ENCODE peak calls at places on chromosomes 4 and X, in seven cellular contexts. V is upper lobe of right lung, A is left lung, D is ascending aorta, N is esophagus squamous epithelium, P is H9, W is gastrocnemius medialis. E is an unnamed sample.

GRCh38 chr4:15893967-15894366 is 44.6 kb downstream of the FGFBP1 start:
- DNase-seq in P (no peak), V (no peak), D (no peak), W (no peak), A (no peak), N (no peak), E (peak; percentile 99)

GRCh38 chrX:42996861-42997260 is 218.9 kb upstream of the PPP1R2C start:
- DNase-seq in W (no peak), N (no peak), A (no peak), P (no peak), V (no peak), D (no peak), E (no peak)

GRCh38 chrX:36436286-36436860 is 516.8 kb downstream of the CFAP47 start:
- DNase-seq in P (no peak), D (no peak), N (no peak), V (no peak), A (no peak), W (no peak), E (no peak)

GRCh38 chrX:150643271-150643670 is 49.9 kb upstream of the MTMR1 start:
- DNase-seq in D (no peak), W (no peak), N (no peak), A (no peak), V (no peak), P (no peak), E (no peak)

GRCh38 chr4:3862640-3863420 is 96.6 kb downstream of the ADRA2C start:
- DNase-seq in D (no peak), V (no peak), P (peak; percentile 97), W (no peak), A (no peak), N (no peak), E (no peak)

GRCh38 chr4:101931619-101932018 is 141.1 kb downstream of the BANK1 start:
- DNase-seq in V (no peak), D (no peak), N (no peak), P (no peak), W (no peak), A (no peak), E (no peak)

GRCh38 chrX:46686003-46686645 is 72.8 kb downstream of the SLC9A7 start:
- DNase-seq in V (no peak), D (no peak), P (peak; percentile 32), W (no peak), N (no peak), A (no peak), E (no peak)

GRCh38 chrX:150635952-150636351 is 57.2 kb upstream of the MTMR1 start:
- DNase-seq in D (no peak), A (no peak), N (no peak), W (no peak), V (no peak), P (no peak), E (peak; percentile 63)

GRCh38 chr4:107243141-107243779 is 207.1 kb upstream of the DKK2 start:
- DNase-seq in D (no peak), V (no peak), P (no peak), A (no peak), W (peak; percentile 14), N (no peak), E (no peak)

GRCh38 chr4:124997907-124998306 is 285.4 kb upstream of the ANKRD50 start:
- DNase-seq in D (no peak), W (no peak), A (no peak), P (no peak), N (no peak), V (no peak), E (no peak)
- H3K27ac ChIP-seq in D (no peak overlapping the region), W (no peak overlapping the region), A (no peak overlapping the region), P (no peak overlapping the region), N (no peak overlapping the region), V (no peak overlapping the region), E (no peak overlapping the region)

DNA sequence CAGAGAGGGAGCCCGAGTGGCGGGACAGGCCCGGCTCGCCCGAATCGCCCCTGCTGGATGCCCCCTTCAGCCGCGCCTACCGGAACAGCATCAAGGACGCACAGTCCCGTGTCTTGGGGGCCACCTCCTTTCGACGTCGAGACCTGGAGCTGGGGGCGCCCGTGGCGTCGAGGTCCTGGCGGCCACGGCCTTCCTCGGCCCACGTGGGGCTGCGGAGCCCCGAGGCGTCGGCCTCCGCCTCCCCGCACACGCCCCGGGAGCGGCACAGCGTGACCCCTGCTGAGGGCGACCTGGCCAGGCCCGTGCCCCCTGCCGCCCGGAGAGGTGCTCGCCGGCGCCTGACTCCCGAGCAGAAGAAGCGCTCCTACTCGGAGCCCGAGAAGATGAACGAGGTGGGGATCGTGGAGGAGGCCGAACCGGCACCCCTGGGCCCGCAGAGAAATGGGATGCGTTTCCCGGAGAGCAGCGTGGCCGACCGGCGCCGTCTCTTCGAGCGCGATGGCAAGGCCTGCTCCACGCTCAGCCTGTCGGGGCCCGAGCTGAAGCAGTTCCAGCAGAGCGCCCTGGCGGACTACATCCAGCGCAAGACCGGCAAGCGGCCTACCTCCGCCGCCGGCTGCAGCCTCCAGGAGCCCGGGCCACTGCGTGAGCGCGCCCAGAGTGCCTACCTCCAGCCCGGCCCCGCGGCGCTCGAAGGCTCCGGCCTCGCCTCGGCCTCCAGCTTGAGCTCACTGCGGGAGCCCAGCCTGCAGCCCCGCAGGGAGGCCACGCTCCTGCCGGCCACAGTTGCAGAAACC is 156.9 kb downstream of the SOWAHB start:
- DNase-seq in N (no peak), P (peak; percentile 52), W (no peak), A (no peak), D (no peak), V (peak; percentile 63), E (no peak)
- H3K4me1 ChIP-seq in N (no peaks in the 10 kb centered on the region), P (no peaks in the 10 kb centered on the region), W (no peaks in the 10 kb centered on the region), A (peaks cover 9% of the 10 kb centered on the region), D (peaks cover 19% of the 10 kb centered on the region), V (peaks cover 17% of the 10 kb centered on the region), E (peaks cover 21% of the 10 kb centered on the region)

GRCh38 chr4:176718881-176719280 is 73.8 kb downstream of the VEGFC start:
- DNase-seq in D (no peak), A (no peak), W (no peak), P (no peak), N (no peak), V (no peak), E (no peak)
- H3K27ac ChIP-seq in D (no peak overlapping the region), A (no peak overlapping the region), W (no peak overlapping the region), P (no peak overlapping the region), N (no peak overlapping the region), V (no peak overlapping the region), E (no peak overlapping the region)

GRCh38 chr4:52641853-52642563 is 17.1 kb downstream of the USP46 start:
- DNase-seq in A (no peak), D (no peak), V (no peak), W (no peak), N (no peak), P (no peak), E (peak; percentile 65)
- H3K4me1 ChIP-seq in A (peaks cover 2% of the 10 kb centered on the region), D (no peaks in the 10 kb centered on the region), V (peaks cover 14% of the 10 kb centered on the region), W (peaks cover 39% of the 10 kb centered on the region), N (peaks cover 24% of the 10 kb centered on the region), P (peaks cover 6% of the 10 kb centered on the region), E (peaks cover 27% of the 10 kb centered on the region)

DNA sequence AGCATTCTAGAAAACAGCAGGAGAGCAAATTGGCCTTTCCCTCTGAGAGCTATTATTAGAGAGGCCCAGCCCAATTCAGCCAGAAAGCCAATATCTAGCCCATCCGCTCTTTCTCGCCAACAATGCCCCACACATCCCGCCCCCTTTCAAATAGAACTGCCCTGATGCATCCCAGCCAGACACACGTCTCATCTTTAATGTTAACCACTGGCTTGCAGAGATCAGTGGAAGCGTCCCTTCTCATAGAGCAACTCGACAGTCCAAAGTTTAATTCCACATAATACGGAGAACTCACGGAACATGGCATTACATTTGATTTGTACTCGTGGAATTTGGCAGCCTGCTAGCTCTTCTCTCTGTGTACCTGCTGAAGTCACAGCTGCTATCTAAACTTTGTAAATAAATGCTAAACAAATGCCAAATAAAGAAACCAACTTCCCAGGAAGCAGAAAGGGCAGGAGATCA is 304.4 kb downstream of the DHX15 start:
- DNase-seq in V (no peak), A (no peak), W (no peak), D (no peak), P (no peak), N (no peak), E (no peak)
- H3K27ac ChIP-seq in V (no peak overlapping the region), A (no peak overlapping the region), W (peak overlapping the region; percentile 37), D (no peak overlapping the region), P (no peak overlapping the region), N (no peak overlapping the region), E (no peak overlapping the region)

GRCh38 chr4:152556283-152556682 is 20.4 kb upstream of the FBXW7 start:
- DNase-seq in N (no peak), W (no peak), V (no peak), D (no peak), P (no peak), A (no peak), E (no peak)
- H3K4me1 ChIP-seq in N (no peaks in the 10 kb centered on the region), W (no peaks in the 10 kb centered on the region), V (no peaks in the 10 kb centered on the region), D (no peaks in the 10 kb centered on the region), P (no peaks in the 10 kb centered on the region), A (no peaks in the 10 kb centered on the region), E (no peaks in the 10 kb centered on the region)

DNA sequence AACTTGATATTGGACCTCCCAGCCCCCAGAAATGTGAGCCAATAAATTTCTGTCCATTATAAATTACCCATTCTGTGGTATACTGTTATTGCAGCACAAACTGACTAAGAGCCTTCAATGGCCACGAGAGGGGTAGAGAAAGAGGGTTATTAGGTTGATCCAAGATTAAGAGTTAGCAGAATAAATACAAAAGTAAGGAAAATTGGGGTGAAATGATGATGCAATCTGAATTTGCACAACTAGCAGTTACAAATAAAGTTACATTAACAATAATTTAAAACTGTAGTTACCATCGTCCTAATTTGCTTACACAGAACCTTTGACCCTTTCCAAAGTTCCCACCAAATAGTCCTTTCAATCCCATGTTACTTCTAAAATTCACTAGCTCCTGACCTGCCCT is 54.2 kb downstream of the F8 start:
- DNase-seq in D (no peak), A (no peak), W (no peak), N (no peak), P (no peak), V (no peak), E (no peak)
- H3K27ac ChIP-seq in D (no peak overlapping the region), A (no peak overlapping the region), W (no peak overlapping the region), N (no peak overlapping the region), P (no peak overlapping the region), V (no peak overlapping the region), E (no peak overlapping the region)

GRCh38 chr4:143354990-143355389 is 18.3 kb downstream of the GAB1 start:
- DNase-seq in P (no peak), W (no peak), V (no peak), N (no peak), D (no peak), A (no peak), E (no peak)
- H3K4me1 ChIP-seq in P (peaks cover 13% of the 10 kb centered on the region), W (peaks cover 88% of the 10 kb centered on the region), V (peaks cover 78% of the 10 kb centered on the region), N (peaks cover 69% of the 10 kb centered on the region), D (peaks cover 26% of the 10 kb centered on the region), A (peaks cover 56% of the 10 kb centered on the region), E (peaks cover 28% of the 10 kb centered on the region)